ENCODE peak calls at places on chromosomes 16 and 17, in nine cellular contexts. F, U, Q, S, P, W, R, C and K are unnamed samples.
A peak's percentile ranks its signal among the peaks of the same experiment; 100 is the strongest.

GRCh38 chr16:89364603-89365002 is 125.8 kb downstream of the ANKRD11 start:
- DNase-seq in Q (no peak), F (no peak), W (no peak), S (no peak), R (no peak), U (no peak), P (peak; percentile 33), C (no peak), K (no peak)

GRCh38 chr17:6660765-6661463 is 9.4 kb downstream of the C17orf100 start:
- DNase-seq in Q (no peak), R (no peak), C (peak; percentile 21), S (no peak), W (no peak), F (no peak), U (no peak), P (no peak), K (no peak)

GRCh38 chr17:74361613-74362391 is at the start of gene BTBD17:
- DNase-seq in P (peak; percentile 38), S (peak; percentile 34), Q (peak; percentile 36), F (no peak), U (no peak), C (peak; percentile 67), R (peak; percentile 97), W (no peak), K (no peak)

GRCh38 chr17:75722076-75722475 is 817 bp downstream of the ITGB4 start:
- DNase-seq in S (no peak), W (no peak), F (no peak), U (no peak), P (no peak), R (peak; percentile 63), Q (no peak), C (no peak), K (no peak)

GRCh38 chr17:81556863-81557262 is 4.7 kb upstream of the FAAP100 start:
- DNase-seq in U (no peak), C (no peak), F (no peak), S (no peak), Q (no peak), R (no peak), W (no peak), P (no peak), K (peak; percentile 96)

GRCh38 chr17:46878055-46878454 is 26.7 kb downstream of the WNT9B start:
- DNase-seq in R (no peak), W (no peak), U (no peak), Q (no peak), C (peak; percentile 30), S (no peak), P (no peak), F (no peak), K (no peak)

GRCh38 chr16:15770512-15770911 is 86.3 kb downstream of the MYH11 start:
- DNase-seq in W (no peak), P (peak; percentile 77), Q (no peak), R (no peak), F (no peak), U (no peak), S (no peak), C (no peak), K (no peak)

GRCh38 chr16:8619671-8620370 is 1.7 kb upstream of the METTL22 start:
- DNase-seq in W (no peak), F (no peak), U (no peak), Q (no peak), S (no peak), P (peak; percentile 60), R (no peak), C (no peak), K (no peak)

GRCh38 chr16:56844056-56844455 is 21.0 kb upstream of the SLC12A3 start:
- DNase-seq in U (no peak), F (no peak), C (no peak), W (no peak), Q (no peak), P (no peak), R (no peak), S (no peak), K (no peak)

GRCh38 chr16:67703626-67704025 is 15.5 kb downstream of the GFOD2 start:
- DNase-seq in U (no peak), R (no peak), W (no peak), S (no peak), C (no peak), Q (peak; percentile 4), F (no peak), P (no peak), K (no peak)

GRCh38 chr16:4358831-4359561 is 7.9 kb upstream of the PAM16 start:
- DNase-seq in F (peak; percentile 31), W (peak; percentile 62), P (peak; percentile 46), S (peak; percentile 59), C (peak; percentile 24), U (no peak), R (peak; percentile 98), Q (peak; percentile 66), K (peak; percentile 53)

GRCh38 chr17:82740906-82741759 is 5.7 kb downstream of the FN3K start:
- DNase-seq in S (no peak), W (no peak), R (no peak), Q (no peak), C (no peak), U (no peak), F (no peak), P (peak; percentile 23), K (no peak)